ENCODE peak calls at places on chromosomes 1 and 21, in ten cellular contexts. I is A549; C is effector CD4-positive, alpha-beta T cell; A is Daoy; D is islet precursor cell; X is BE2C; R is HuH-7.5; U is neural crest cell; S is NCI-H1694; F is AG04449. M is an unnamed sample.

GRCh38 chr1:70072239-70072751 is 133.1 kb downstream of the LRRC40 start:
- DNase-seq in I (no peak), C (no peak), A (no peak), D (no peak), X (no peak), R (no peak), U (no peak), S (no peak), F (no peak), M (peak; percentile 33)

GRCh38 chr1:66276229-66276628 is 257.7 kb upstream of the SGIP1 start:
- DNase-seq in I (no peak), C (no peak), A (no peak), D (no peak), X (no peak), R (no peak), U (no peak), S (no peak), F (no peak), M (no peak)

GRCh38 chr1:30272288-30273020 is 450.9 kb downstream of the MATN1 start:
- DNase-seq in I (no peak), C (no peak), A (no peak), D (peak; percentile 29), X (no peak), R (no peak), U (no peak), S (no peak), F (no peak), M (no peak)

GRCh38 chr1:6026095-6026809 is 19.4 kb upstream of the KCNAB2 start:
- DNase-seq in I (peak; percentile 44), C (peak; percentile 92), A (peak; percentile 76), D (peak; percentile 92), X (peak; percentile 73), R (no peak), U (no peak), S (peak; percentile 74), F (no peak), M (peak; percentile 14)

GRCh38 chr21:34166468-34166867 is 93.1 kb downstream of the MRPS6 start:
- DNase-seq in I (no peak), C (no peak), A (no peak), D (no peak), X (no peak), R (no peak), U (no peak), S (no peak), F (no peak), M (peak; percentile 19)

GRCh38 chr1:5896706-5897105 is 95.5 kb downstream of the NPHP4 start:
- DNase-seq in I (no peak), C (no peak), A (no peak), D (no peak), X (no peak), R (no peak), U (no peak), S (no peak), F (no peak), M (no peak)

GRCh38 chr1:23825762-23826522 is 713 bp upstream of the HMGCL start:
- DNase-seq in I (no peak), C (no peak), A (no peak), D (peak; percentile 12), X (no peak), R (no peak), U (no peak), S (no peak), F (no peak), M (no peak)

GRCh38 chr1:33442141-33442540 is 11.2 kb upstream of the PHC2 start:
- DNase-seq in I (no peak), C (no peak), A (no peak), D (no peak), X (no peak), R (no peak), U (no peak), S (no peak), F (no peak), M (no peak)

GRCh38 chr1:62321438-62321837 is 2.2 kb upstream of the KANK4 start:
- DNase-seq in I (peak; percentile 55), C (no peak), A (peak; percentile 86), D (peak; percentile 97), X (no peak), R (no peak), U (no peak), S (no peak), F (peak; percentile 16), M (peak; percentile 83)

GRCh38 chr1:209109001-209109785 is 474.3 kb upstream of the CAMK1G start:
- DNase-seq in I (no peak), C (no peak), A (no peak), D (no peak), X (no peak), R (no peak), U (no peak), S (no peak), F (no peak), M (no peak)

GRCh38 chr1:202821467-202821866 is 10.7 kb downstream of the PCAT6 start:
- DNase-seq in I (no peak), C (no peak), A (peak; percentile 28), D (peak; percentile 68), X (no peak), R (no peak), U (no peak), S (no peak), F (no peak), M (peak; percentile 54)

GRCh38 chr1:244314921-244315544 is 136.7 kb downstream of the ADSS2 start:
- DNase-seq in I (no peak), C (no peak), A (no peak), D (no peak), X (no peak), R (no peak), U (no peak), S (no peak), F (no peak), M (no peak)

GRCh38 chr1:26132128-26132824 is 20.7 kb downstream of the PDIK1L start:
- DNase-seq in I (no peak), C (no peak), A (peak; percentile 25), D (no peak), X (no peak), R (no peak), U (no peak), S (no peak), F (no peak), M (peak; percentile 37)

GRCh38 chr1:80075351-80075750 is 1068.8 kb upstream of the ADGRL4 start:
- DNase-seq in I (no peak), C (no peak), A (no peak), D (no peak), X (no peak), R (no peak), U (no peak), S (no peak), F (no peak), M (no peak)

GRCh38 chr1:33768106-33768505 is 95.8 kb upstream of the HMGB4 start:
- DNase-seq in I (no peak), C (no peak), A (no peak), D (no peak), X (no peak), R (no peak), U (no peak), S (no peak), F (no peak), M (no peak)